ENCODE peak calls at places on chromosomes 4 and X, in five cellular contexts. R, A, T, L and P are unnamed samples.

GRCh38 chr4:93373893-93374860 is 454.4 kb upstream of the ATOH1 start:
- DNase-seq in R (no peak), A (no peak), T (no peak), L (no peak), P (no peak)

GRCh38 chrX:41350976-41351569 is 17.1 kb downstream of the DDX3X start:
- DNase-seq in R (no peak), A (no peak), T (no peak), L (no peak), P (no peak)

GRCh38 chr4:154132406-154132805 is 343.5 kb upstream of the SFRP2 start:
- DNase-seq in R (no peak), A (no peak), T (no peak), L (no peak), P (no peak)

GRCh38 chr4:113060853-113061252 is 11.4 kb downstream of the ANK2 start:
- DNase-seq in R (no peak), A (no peak), T (no peak), L (peak), P (no peak)

GRCh38 chr4:148893095-148893494 is 450.9 kb upstream of the NR3C2 start:
- DNase-seq in R (no peak), A (no peak), T (no peak), L (no peak), P (no peak)

GRCh38 chr4:151484396-151485102 is 75.6 kb downstream of the FHIP1A start:
- DNase-seq in R (no peak), A (no peak), T (peak), L (no peak), P (no peak)

GRCh38 chr4:110417151-110417550 is 58.8 kb upstream of the ENPEP start:
- DNase-seq in R (no peak), A (no peak), T (peak), L (no peak), P (no peak)

GRCh38 chr4:123232439-123232838 is 164.2 kb upstream of the SPRY1 start:
- DNase-seq in R (no peak), A (no peak), T (peak), L (no peak), P (no peak)

GRCh38 chr4:24551492-24552330 is 32.6 kb downstream of the DHX15 start:
- DNase-seq in R (no peak), A (no peak), T (peak), L (no peak), P (no peak)

GRCh38 chr4:89216866-89217265 is 90.7 kb downstream of the GPRIN3 start:
- DNase-seq in R (no peak), A (no peak), T (no peak), L (peak), P (no peak)

GRCh38 chrX:94751611-94752010 is 1077.6 kb downstream of the FAM133A start:
- DNase-seq in R (no peak), A (no peak), T (no peak), L (no peak), P (no peak)

GRCh38 chr4:137393043-137393442 is 139.3 kb downstream of the PCDH18 start:
- DNase-seq in R (no peak), A (no peak), T (no peak), L (no peak), P (no peak)

GRCh38 chr4:163251204-163251603 is 81.2 kb downstream of the NPY1R start:
- DNase-seq in R (no peak), A (no peak), T (peak), L (no peak), P (no peak)

GRCh38 chrX:78997870-78998558 is 52.8 kb downstream of the P2RY10 start:
- DNase-seq in R (no peak), A (no peak), T (no peak), L (no peak), P (peak)

GRCh38 chr4:29708473-29708872 is 1011.7 kb upstream of the PCDH7 start:
- DNase-seq in R (no peak), A (no peak), T (peak), L (no peak), P (no peak)

GRCh38 chr4:73867783-73868182 is 1.4 kb upstream of the CXCL1 start:
- DNase-seq in R (no peak), A (no peak), T (peak), L (no peak), P (no peak)

GRCh38 chr4:90174622-90175023 is 47.4 kb downstream of the CCSER1 start:
- DNase-seq in R (no peak), A (no peak), T (peak), L (no peak), P (no peak)

GRCh38 chrX:70452143-70452733 is 7.6 kb downstream of the DLG3 start:
- DNase-seq in R (no peak), A (no peak), T (peak), L (no peak), P (peak)

GRCh38 chr4:29581469-29581868 is 1138.7 kb upstream of the PCDH7 start:
- DNase-seq in R (no peak), A (no peak), T (no peak), L (no peak), P (no peak)

GRCh38 chr4:81516241-81516640 is 44.5 kb upstream of the RASGEF1B start:
- DNase-seq in R (no peak), A (no peak), T (no peak), L (no peak), P (no peak)

GRCh38 chr4:182576609-182577289 is 333.5 kb downstream of the TENM3 start:
- DNase-seq in R (no peak), A (no peak), T (no peak), L (no peak), P (no peak)

GRCh38 chr4:107037188-107037587 is 1.1 kb upstream of the DKK2 start:
- DNase-seq in R (no peak), A (no peak), T (peak), L (no peak), P (no peak)

GRCh38 chr4:3880595-3881120 is 114.5 kb downstream of the ADRA2C start:
- DNase-seq in R (peak), A (peak), T (peak), L (peak), P (peak)

GRCh38 chr4:126986828-126987227 is 645.9 kb upstream of the INTU start:
- DNase-seq in R (no peak), A (no peak), T (peak), L (no peak), P (no peak)

GRCh38 chrX:53685711-53686110 is 808 bp downstream of the HUWE1 start:
- DNase-seq in R (no peak), A (no peak), T (peak), L (peak), P (no peak)